ENCODE peak calls at places on chromosomes 13 and 19, in six cellular contexts. F is PC-9, Q is H1, D is GM23338, J is fibroblast of lung, P is HCT116. E is an unnamed sample. For H4K20me1, the result is how much of the 10 kb centered on the place peaks cover.

GRCh38 chr13:43663474-43664090 is 123.2 kb downstream of the ENOX1 start:
- DNase-seq in F (no peak), Q (no peak), D (no peak), J (peak), P (no peak), E (no peak)

GRCh38 chr19:3852614-3853254 is 16.1 kb downstream of the ZFR2 start:
- DNase-seq in F (peak), Q (no peak), D (no peak), J (peak), P (peak), E (peak)

GRCh38 chr13:41496420-41497234 is 39.3 kb downstream of the RGCC start:
- DNase-seq in F (no peak), Q (no peak), D (no peak), J (peak), P (no peak), E (no peak)

GRCh38 chr13:23570931-23571330 is 719 bp downstream of the TNFRSF19 start:
- DNase-seq in F (no peak), Q (no peak), D (no peak), J (peak), P (no peak), E (no peak)

GRCh38 chr19:35908977-35909683 is 1.0 kb upstream of the TYROBP start:
- DNase-seq in F (no peak), Q (no peak), D (no peak), J (no peak), P (no peak), E (peak)

GRCh38 chr13:44170731-44171130 is 202.9 kb upstream of the SERP2 start:
- DNase-seq in F (no peak), Q (no peak), D (no peak), J (no peak), P (no peak), E (no peak)

GRCh38 chr13:18628428-18628827 is 553.2 kb downstream of the TUBA3C start:
- DNase-seq in F (no peak), Q (no peak), D (no peak), J (no peak), P (no peak), E (no peak)

GRCh38 chr19:48806818-48807589 is 3.8 kb downstream of the BCAT2 start:
- DNase-seq in F (no peak), Q (no peak), D (peak), J (peak), P (no peak), E (peak)

GRCh38 chr13:113123226-113124150 is 889 bp downstream of the F10 start:
- DNase-seq in F (no peak), Q (no peak), D (peak), J (no peak), P (no peak), E (no peak)

GRCh38 chr19:54255105-54255775 is 1.8 kb downstream of the LILRB5 start:
- DNase-seq in F (no peak), Q (no peak), D (no peak), J (no peak), P (no peak), E (no peak)

GRCh38 chr19:10796653-10797052 is 39.4 kb downstream of the TMED1 start:
- DNase-seq in F (no peak), Q (no peak), D (peak), J (no peak), P (no peak), E (no peak)

GRCh38 chr19:39136225-39136940 is 10.8 kb downstream of the PAK4 start:
- DNase-seq in F (no peak), Q (no peak), D (no peak), J (no peak), P (no peak), E (no peak)

GRCh38 chr19:57103573-57104277 is 16.1 kb upstream of the USP29 start:
- DNase-seq in F (peak), Q (no peak), D (peak), J (peak), P (peak), E (peak)

GRCh38 chr19:32165176-32165575 is 180.2 kb upstream of the ZNF507 start:
- DNase-seq in F (no peak), Q (no peak), D (no peak), J (no peak), P (no peak), E (no peak)

GRCh38 chr19:10516064-10516385 is 1.2 kb downstream of the S1PR5 start:
- DNase-seq in F (no peak), Q (no peak), D (no peak), J (no peak), P (no peak), E (no peak)

DNA sequence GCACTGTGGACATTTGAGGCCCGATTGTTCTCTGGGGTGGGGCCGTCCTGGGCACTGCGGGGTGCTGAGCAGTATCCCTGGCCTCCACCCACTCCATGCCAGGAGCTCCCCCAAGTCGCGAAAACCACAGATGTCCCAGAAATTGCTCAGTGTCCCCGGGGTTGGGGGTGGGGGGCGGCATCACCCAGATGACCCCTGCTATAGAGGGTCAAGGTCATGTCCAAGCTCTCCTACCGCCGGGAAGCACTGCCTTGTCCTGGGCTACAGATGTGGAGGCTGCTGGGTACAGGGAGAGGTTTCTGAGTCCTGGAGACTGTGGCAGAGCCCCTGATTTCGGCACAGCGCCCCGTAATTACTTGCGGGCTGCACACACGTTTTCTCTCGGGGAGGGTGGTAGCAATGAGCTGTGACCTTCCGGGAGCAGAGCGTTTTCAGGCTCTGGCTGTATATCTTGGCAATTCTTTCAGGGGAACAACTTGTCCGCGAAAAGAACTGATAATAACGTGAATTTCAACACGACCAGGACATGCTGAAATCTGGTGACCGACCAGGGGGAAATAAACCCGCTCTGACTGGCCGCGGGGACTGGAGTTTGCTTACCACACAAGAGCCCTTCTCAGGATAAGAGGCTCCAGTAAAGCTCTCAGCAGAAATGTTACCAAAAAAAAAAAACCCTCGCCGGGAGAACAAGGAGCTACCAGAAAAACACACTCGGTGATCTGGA is 68.1 kb downstream of the GNG7 start:
- DNase-seq in F (no peak), Q (no peak), D (no peak), J (peak), P (no peak), E (no peak)
- H3K4me3 ChIP-seq in F (no peak), Q (no peak), D (no peak), J (no peak), P (no peak), E (no peak)

DNA sequence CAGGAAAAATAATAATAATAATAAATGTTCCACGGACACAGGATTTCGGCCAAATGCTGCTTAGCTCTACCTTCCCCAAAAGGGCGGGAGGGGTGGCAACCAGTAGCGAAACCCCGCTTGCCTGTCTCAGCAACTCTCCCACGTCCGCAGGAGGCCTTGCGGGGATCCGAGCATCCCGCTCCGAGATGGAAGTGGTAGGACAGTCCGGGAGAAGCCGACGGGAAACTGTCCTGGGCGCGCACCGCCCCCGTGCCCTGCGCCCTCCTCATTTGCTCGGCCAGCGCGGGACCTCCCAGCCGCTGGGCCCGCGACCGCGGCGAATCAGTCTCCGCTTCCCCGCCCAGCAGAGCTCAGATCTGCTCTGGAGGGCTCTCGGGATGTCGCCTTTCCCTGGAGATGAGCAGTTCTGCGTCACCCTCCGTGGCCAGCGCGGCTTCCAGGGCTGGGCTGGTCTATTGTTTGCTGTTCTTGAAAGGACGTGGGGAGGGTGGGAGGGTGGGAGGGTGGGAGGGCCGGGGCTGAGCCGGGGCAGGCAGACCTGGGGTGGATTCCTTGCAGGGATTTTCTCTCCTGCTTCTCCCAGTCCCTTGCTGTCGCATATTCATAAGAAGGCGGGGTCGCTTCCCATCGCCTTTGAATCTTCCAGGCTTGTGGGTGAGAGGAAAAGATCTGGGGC is 48.8 kb upstream of the PABPC3 start:
- DNase-seq in F (no peak), Q (no peak), D (peak), J (peak), P (no peak), E (no peak)
- TF ChIP-seq EZH2 in F (no peak), Q (no peak), D (no peak), J (peak), P (no peak), E (no peak)

GRCh38 chr13:79522583-79522982 is 41.6 kb downstream of the NDFIP2 start:
- DNase-seq in F (no peak), Q (no peak), D (no peak), J (peak), P (no peak), E (peak)

GRCh38 chr13:79525051-79525450 is 44.1 kb downstream of the NDFIP2 start:
- DNase-seq in F (no peak), Q (no peak), D (no peak), J (no peak), P (no peak), E (no peak)

GRCh38 chr13:79516590-79516989 is 35.6 kb downstream of the NDFIP2 start:
- DNase-seq in F (no peak), Q (no peak), D (no peak), J (no peak), P (no peak), E (no peak)

DNA sequence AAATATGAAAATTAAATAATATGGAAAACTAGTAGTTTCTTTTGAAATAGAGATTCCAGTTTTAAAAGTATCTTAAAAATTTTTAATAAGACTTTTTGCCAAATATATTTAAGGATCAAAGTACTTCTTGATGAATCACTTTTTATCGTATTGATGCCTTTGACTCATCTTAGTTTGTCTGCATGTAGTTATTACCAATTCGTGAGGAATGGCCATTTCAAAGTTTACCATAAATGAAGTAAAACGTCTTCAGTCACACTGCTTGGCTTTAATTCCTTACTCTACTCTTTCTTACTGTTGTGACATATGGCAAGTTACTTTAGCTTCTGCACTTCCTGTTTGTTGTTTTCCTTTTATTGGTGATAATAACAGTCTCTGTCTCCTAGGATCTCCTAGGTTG is 38.3 kb downstream of the NDFIP2 start:
- DNase-seq in F (no peak), Q (no peak), D (no peak), J (no peak), P (no peak), E (no peak)
- H4K20me1 ChIP-seq in F (under half), Q (under half), D (under half), J (under half), P (under half), E (under half)

DNA sequence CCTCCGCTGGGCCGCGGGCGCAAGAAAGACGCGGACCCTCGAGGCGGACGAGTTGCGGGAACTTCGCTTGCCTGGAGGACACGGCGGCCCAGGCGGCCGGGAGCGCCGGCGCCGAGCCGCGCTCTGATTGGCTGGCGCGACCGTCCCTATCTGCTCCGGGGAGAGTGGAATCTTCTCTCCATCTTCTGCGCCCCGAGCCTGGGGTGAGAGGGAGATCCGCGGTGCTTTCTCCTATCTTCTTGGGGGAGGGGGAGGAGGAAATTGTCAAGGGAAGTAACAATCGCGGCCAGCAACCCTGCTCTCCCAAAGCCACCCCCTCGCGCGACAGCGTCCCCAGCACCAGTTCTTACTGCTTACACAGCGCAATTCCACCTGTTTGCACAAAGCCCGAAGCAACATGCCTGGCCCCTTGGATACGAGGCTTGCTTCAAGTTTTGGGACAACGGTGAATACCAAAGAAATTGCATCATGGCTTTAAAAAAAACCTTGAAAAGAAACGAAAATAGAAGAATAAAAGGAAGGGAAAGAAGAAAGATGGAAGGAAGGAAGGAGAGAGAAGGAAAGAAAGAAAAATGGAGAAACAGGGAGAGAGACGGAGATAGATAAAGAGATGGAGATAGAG is 4.8 kb downstream of the SOX21 start:
- DNase-seq in F (no peak), Q (no peak), D (peak), J (no peak), P (no peak), E (no peak)
- H3K4me3 ChIP-seq in F (no peak), Q (peak), D (peak), J (no peak), P (no peak), E (no peak)

GRCh38 chr19:7916908-7917291 is 2.3 kb downstream of the TGFBR3L start:
- DNase-seq in F (no peak), Q (no peak), D (peak), J (no peak), P (no peak), E (no peak)
- TF ChIP-seq EZH2 in F (peak), Q (peak), D (peak), J (no peak), P (no peak), E (no peak)

GRCh38 chr19:27392027-27392632 is 1820.8 kb downstream of the UQCRFS1 start:
- DNase-seq in F (no peak), Q (no peak), D (no peak), J (no peak), P (no peak), E (peak)
- H4K20me1 ChIP-seq in F (under half), Q (under half), D (under half), J (under half), P (under half), E (under half)

GRCh38 chr13:99374994-99375805 is 68.0 kb upstream of the GPR183 start:
- DNase-seq in F (no peak), Q (no peak), D (no peak), J (no peak), P (no peak), E (no peak)
- H3K4me3 ChIP-seq in F (no peak), Q (no peak), D (no peak), J (no peak), P (no peak), E (no peak)

DNA sequence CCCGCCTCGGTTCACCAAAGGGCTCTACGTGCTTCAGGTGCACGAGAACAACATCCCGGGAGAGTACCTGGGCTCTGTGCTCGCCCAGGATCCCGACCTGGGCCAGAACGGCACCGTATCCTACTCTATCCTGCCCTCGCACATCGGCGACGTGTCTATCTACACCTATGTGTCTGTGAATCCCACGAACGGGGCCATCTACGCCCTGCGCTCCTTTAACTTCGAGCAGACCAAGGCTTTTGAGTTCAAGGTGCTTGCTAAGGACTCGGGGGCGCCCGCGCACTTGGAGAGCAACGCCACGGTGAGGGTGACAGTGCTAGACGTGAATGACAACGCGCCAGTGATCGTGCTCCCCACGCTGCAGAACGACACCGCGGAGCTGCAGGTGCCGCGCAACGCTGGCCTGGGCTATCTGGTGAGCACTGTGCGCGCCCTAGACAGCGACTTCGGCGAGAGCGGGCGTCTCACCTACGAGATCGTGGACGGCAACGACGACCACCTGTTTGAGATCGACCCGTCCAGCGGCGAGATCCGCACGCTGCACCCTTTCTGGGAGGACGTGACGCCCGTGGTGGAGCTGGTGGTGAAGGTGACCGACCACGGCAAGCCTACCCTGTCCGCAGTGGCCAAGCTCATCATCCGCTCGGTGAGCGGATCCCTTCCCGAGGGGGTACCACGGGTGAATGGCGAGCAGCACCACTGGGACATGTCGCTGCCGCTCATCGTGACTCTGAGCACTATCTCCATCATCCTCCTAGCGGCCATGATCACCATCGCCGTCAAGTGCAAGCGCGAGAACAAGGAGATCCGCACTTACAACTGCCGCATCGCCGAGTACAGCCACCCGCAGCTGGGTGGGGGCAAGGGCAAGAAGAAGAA is 2.6 kb downstream of the PCDH17 start:
- DNase-seq in F (no peak), Q (no peak), D (peak), J (no peak), P (no peak), E (no peak)
- TF ChIP-seq EZH2 in F (no peak), Q (no peak), D (peak), J (peak), P (no peak), E (no peak)

GRCh38 chr19:14566712-14567077 is 5.2 kb downstream of the NDUFB7 start:
- DNase-seq in F (no peak), Q (no peak), D (no peak), J (no peak), P (no peak), E (no peak)
- H4K20me1 ChIP-seq in F (under half), Q (under half), D (under half), J (under half), P (under half), E (half or more)

GRCh38 chr19:52585101-52585500 is 15.0 kb downstream of the ZNF701 start:
- DNase-seq in F (no peak), Q (no peak), D (peak), J (peak), P (no peak), E (no peak)
- H3K4me3 ChIP-seq in F (no peak), Q (no peak), D (peak), J (no peak), P (no peak), E (no peak)